ENCODE peak calls at places on chromosomes 12 and 14, in ten cellular contexts. M is uterus; N is pancreas; U is lung; D is astrocyte; K is transverse colon; L is effector memory CD4-positive, alpha-beta T cell; R is A549; X is Karpas-422; O is tibial nerve. W is an unnamed sample.

GRCh38 chr12:69884386-69884785 is 59.4 kb downstream of the MYRFL start:
- DNase-seq in M (no peak), N (no peak), U (no peak), D (no peak), K (no peak), L (no peak), R (no peak), X (no peak), O (no peak), W (no peak)

GRCh38 chr12:106248177-106248848 is 493 bp upstream of the CKAP4 start:
- DNase-seq in M (peak; percentile 71), N (peak; percentile 58), U (peak; percentile 63), D (peak; percentile 63), K (peak; percentile 69), L (peak; percentile 16), R (peak; percentile 65), X (no peak), O (no peak), W (no peak)

GRCh38 chr14:90446405-90446804 is 49.6 kb downstream of the CALM1 start:
- DNase-seq in M (no peak), N (no peak), U (no peak), D (no peak), K (no peak), L (no peak), R (no peak), X (no peak), O (no peak), W (no peak)

GRCh38 chr12:65430571-65431306 is 152.3 kb downstream of the MSRB3 start:
- DNase-seq in M (no peak), N (no peak), U (no peak), D (peak; percentile 85), K (no peak), L (no peak), R (peak; percentile 22), X (no peak), O (no peak), W (no peak)

GRCh38 chr12:84572186-84572585 is 340.4 kb downstream of the SLC6A15 start:
- DNase-seq in M (no peak), N (no peak), U (no peak), D (peak; percentile 0), K (no peak), L (no peak), R (no peak), X (no peak), O (no peak), W (no peak)

GRCh38 chr12:33006106-33006505 is 109.5 kb upstream of the PKP2 start:
- DNase-seq in M (no peak), N (no peak), U (no peak), D (no peak), K (no peak), L (no peak), R (no peak), X (no peak), O (no peak), W (no peak)

GRCh38 chr12:107035733-107036132 is 48.8 kb upstream of the MTERF2 start:
- DNase-seq in M (no peak), N (no peak), U (no peak), D (no peak), K (no peak), L (no peak), R (no peak), X (no peak), O (no peak), W (no peak)

GRCh38 chr14:24597403-24597802 is 12.1 kb downstream of the GZMH start:
- DNase-seq in M (no peak), N (no peak), U (no peak), D (no peak), K (no peak), L (no peak), R (no peak), X (no peak), O (no peak), W (no peak)

GRCh38 chr14:78885884-78886283 is 715.7 kb downstream of the NRXN3 start:
- DNase-seq in M (no peak), N (no peak), U (no peak), D (no peak), K (no peak), L (no peak), R (no peak), X (no peak), O (no peak), W (no peak)

GRCh38 chr12:40801082-40801481 is 108.8 kb downstream of the CNTN1 start:
- DNase-seq in M (no peak), N (no peak), U (no peak), D (no peak), K (no peak), L (no peak), R (no peak), X (no peak), O (no peak), W (no peak)

GRCh38 chr12:54933381-54933780 is 51.2 kb downstream of the TESPA1 start:
- DNase-seq in M (no peak), N (no peak), U (no peak), D (peak; percentile 54), K (no peak), L (no peak), R (peak; percentile 12), X (no peak), O (no peak), W (no peak)

GRCh38 chr12:129788506-129788905 is 115.3 kb downstream of the TMEM132D start:
- DNase-seq in M (no peak), N (no peak), U (no peak), D (peak; percentile 77), K (no peak), L (no peak), R (no peak), X (no peak), O (no peak), W (no peak)
- H3K27ac ChIP-seq in M (no peak overlapping the region), N (no peak overlapping the region), U (no peak overlapping the region), D (peak overlapping the region; percentile 46), K (no peak overlapping the region), L (no peak overlapping the region), R (no peak overlapping the region), X (no peak overlapping the region), O (no peak overlapping the region), W (no peak overlapping the region)

DNA sequence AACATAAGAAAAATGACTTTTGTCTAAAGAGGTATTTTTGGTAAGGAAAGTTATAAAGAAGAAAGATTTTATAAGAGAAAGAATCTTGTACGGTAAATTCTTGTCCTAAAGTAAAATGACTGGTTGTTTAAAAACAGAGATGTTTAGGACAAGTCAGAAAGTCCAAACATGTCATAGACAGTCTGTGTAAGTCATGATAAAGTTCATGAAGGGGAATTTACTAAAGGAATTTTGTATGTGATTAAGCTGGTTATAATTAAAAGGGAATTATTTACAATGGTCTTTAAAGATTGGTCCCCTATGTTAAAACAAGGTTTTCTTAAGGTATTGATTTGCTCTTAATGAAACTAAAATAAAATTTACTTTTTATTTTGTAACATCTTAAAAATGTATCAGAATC is 269.4 kb upstream of the CCDC196 start:
- DNase-seq in M (no peak), N (no peak), U (no peak), D (no peak), K (no peak), L (no peak), R (peak; percentile 10), X (no peak), O (no peak), W (no peak)
- H3K9me3 ChIP-seq in M (no peaks in the 10 kb centered on the region), N (no peaks in the 10 kb centered on the region), U (peaks cover 2% of the 10 kb centered on the region), D (peaks cover 12% of the 10 kb centered on the region), K (no peaks in the 10 kb centered on the region), L (no peaks in the 10 kb centered on the region), R (peaks cover 13% of the 10 kb centered on the region), X (peaks cover 16% of the 10 kb centered on the region), O (no peaks in the 10 kb centered on the region), W (no peaks in the 10 kb centered on the region)

GRCh38 chr14:100680439-100681051 is 46.1 kb upstream of the DLK1 start:
- DNase-seq in M (no peak), N (no peak), U (no peak), D (no peak), K (no peak), L (no peak), R (no peak), X (no peak), O (no peak), W (no peak)
- H3K27ac ChIP-seq in M (peak overlapping the region; percentile 80), N (no peak overlapping the region), U (no peak overlapping the region), D (peak overlapping the region; percentile 63), K (peak overlapping the region; percentile 41), L (no peak overlapping the region), R (no peak overlapping the region), X (no peak overlapping the region), O (peak overlapping the region; percentile 57), W (no peak overlapping the region)

GRCh38 chr12:132396657-132397056 is 67.3 kb upstream of the GALNT9 start:
- DNase-seq in M (no peak), N (no peak), U (no peak), D (no peak), K (no peak), L (no peak), R (no peak), X (no peak), O (no peak), W (no peak)

GRCh38 chr12:132397152-132397933 is 68.0 kb upstream of the GALNT9 start:
- DNase-seq in M (no peak), N (peak; percentile 11), U (no peak), D (no peak), K (no peak), L (no peak), R (no peak), X (no peak), O (no peak), W (no peak)

GRCh38 chr12:132399092-132400010 is 70.0 kb upstream of the GALNT9 start:
- DNase-seq in M (no peak), N (no peak), U (no peak), D (no peak), K (no peak), L (no peak), R (no peak), X (no peak), O (no peak), W (no peak)

GRCh38 chr12:132398386-132398991 is 69.1 kb upstream of the GALNT9 start:
- DNase-seq in M (no peak), N (peak; percentile 10), U (no peak), D (no peak), K (no peak), L (no peak), R (no peak), X (no peak), O (no peak), W (no peak)

DNA sequence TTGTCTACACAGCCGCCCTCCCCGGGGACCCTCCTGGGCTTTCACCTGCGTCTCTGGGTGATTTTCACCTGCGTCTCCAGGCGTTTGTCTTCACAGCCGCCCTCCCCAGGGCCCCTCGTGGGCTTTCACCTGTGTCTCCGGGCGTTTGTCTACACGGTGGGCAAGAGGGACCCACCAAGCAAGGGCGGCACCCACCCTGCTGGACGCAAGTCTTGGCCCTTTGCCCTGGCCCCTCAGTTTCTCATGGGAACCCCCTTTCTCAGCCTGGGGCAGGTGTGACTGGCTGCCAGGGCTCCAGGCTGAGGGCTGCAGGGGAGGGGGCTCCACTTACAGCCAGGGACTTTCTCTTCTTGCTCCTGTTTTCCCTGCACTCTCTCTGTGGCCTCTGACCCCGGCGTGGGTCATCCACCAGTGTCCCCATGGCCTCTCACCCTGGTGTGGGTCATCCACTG is 68.6 kb upstream of the GALNT9 start:
- DNase-seq in M (no peak), N (peak; percentile 18), U (no peak), D (no peak), K (no peak), L (no peak), R (no peak), X (no peak), O (no peak), W (no peak)
- H3K9me3 ChIP-seq in M (no peaks in the 10 kb centered on the region), N (no peaks in the 10 kb centered on the region), U (no peaks in the 10 kb centered on the region), D (peaks cover 6% of the 10 kb centered on the region), K (no peaks in the 10 kb centered on the region), L (no peaks in the 10 kb centered on the region), R (no peaks in the 10 kb centered on the region), X (no peaks in the 10 kb centered on the region), O (no peaks in the 10 kb centered on the region), W (no peaks in the 10 kb centered on the region)